ENCODE peak calls at places on chromosomes 5 and 9, in seven cellular contexts. P, C, D, M, R, W and A are unnamed samples.

GRCh38 chr5:140349244-140349643 is 2.8 kb upstream of the HBEGF start:
- DNase-seq in P (no peak), M (no peak), R (no peak), C (no peak), D (no peak), W (no peak), A (no peak)

GRCh38 chr5:37071901-37072581 is 177.1 kb downstream of the CPLANE1 start:
- DNase-seq in P (no peak), M (peak), D (peak), R (no peak), C (peak), W (no peak), A (no peak)

GRCh38 chr5:175544108-175544511 is 65.8 kb downstream of the SFXN1 start:
- DNase-seq in R (no peak), P (no peak), M (no peak), C (no peak), W (no peak), D (no peak), A (no peak)

GRCh38 chr5:5078009-5078897 is 61.9 kb upstream of the ADAMTS16 start:
- DNase-seq in W (no peak), D (no peak), P (no peak), M (no peak), C (peak), R (no peak), A (no peak)

GRCh38 chr5:139014726-139015125 is 139.6 kb upstream of the LRRTM2 start:
- DNase-seq in C (peak), R (no peak), P (no peak), D (peak), W (no peak), M (peak), A (no peak)

GRCh38 chr5:79032031-79032711 is 37.3 kb downstream of the DMGDH start:
- DNase-seq in P (no peak), C (no peak), M (no peak), W (no peak), R (no peak), D (no peak), A (no peak)

GRCh38 chr9:91038483-91039124 is 237.0 kb downstream of the SYK start:
- DNase-seq in P (no peak), D (no peak), M (no peak), R (no peak), C (no peak), W (no peak), A (no peak)

GRCh38 chr5:43570487-43571158 is 13.7 kb upstream of the PAIP1 start:
- DNase-seq in R (no peak), M (no peak), P (no peak), W (no peak), C (no peak), D (no peak), A (no peak)

GRCh38 chr5:174901336-174901735 is 177.0 kb downstream of the MSX2 start:
- DNase-seq in C (no peak), W (no peak), P (no peak), M (no peak), D (no peak), R (no peak), A (no peak)

GRCh38 chr9:33439731-33440130 is 7.7 kb downstream of the AQP3 start:
- DNase-seq in W (no peak), D (peak), R (no peak), M (no peak), C (no peak), P (no peak), A (no peak)

GRCh38 chr9:124839612-124840299 is 13.5 kb upstream of the WDR38 start:
- DNase-seq in W (no peak), C (peak), P (peak), R (no peak), D (peak), M (peak), A (no peak)